ENCODE peak calls at places on chromosomes 12 and 14, in ten cellular contexts. One of them, this sample, is unnamed.

GRCh38 chr12:113057565-113058485 is 1.3 kb downstream of the DTX1 start:
- DNase-seq in HTR-8/SVneo: no peak
- DNase-seq in posterior cingulate gyrus: peak; percentile 36
- DNase-seq in activated naive CD4-positive, alpha-beta T cell: no peak
- DNase-seq in mesothelial cell of epicardium: no peak
- DNase-seq in smooth muscle cell of the brain vasculature: no peak
- DNase-seq in suprapubic skin: no peak
- DNase-seq in SW 1271: no peak
- DNase-seq in Caki2: no peak
- DNase-seq in HFF-Myc: no peak
- DNase-seq in this sample: no peak

GRCh38 chr12:56768424-56768823 is 5.3 kb downstream of the HSD17B6 start:
- DNase-seq in HTR-8/SVneo: no peak
- DNase-seq in posterior cingulate gyrus: no peak
- DNase-seq in activated naive CD4-positive, alpha-beta T cell: no peak
- DNase-seq in mesothelial cell of epicardium: no peak
- DNase-seq in smooth muscle cell of the brain vasculature: no peak
- DNase-seq in suprapubic skin: no peak
- DNase-seq in SW 1271: no peak
- DNase-seq in Caki2: no peak
- DNase-seq in HFF-Myc: no peak
- DNase-seq in this sample: no peak

GRCh38 chr12:69682136-69682755 is 16.9 kb downstream of the BEST3 start:
- DNase-seq in HTR-8/SVneo: no peak
- DNase-seq in posterior cingulate gyrus: no peak
- DNase-seq in activated naive CD4-positive, alpha-beta T cell: no peak
- DNase-seq in mesothelial cell of epicardium: no peak
- DNase-seq in smooth muscle cell of the brain vasculature: no peak
- DNase-seq in suprapubic skin: no peak
- DNase-seq in SW 1271: no peak
- DNase-seq in Caki2: no peak
- DNase-seq in HFF-Myc: no peak
- DNase-seq in this sample: no peak

GRCh38 chr14:53955671-53956426 is 776 bp downstream of the BMP4 start:
- DNase-seq in HTR-8/SVneo: no peak
- DNase-seq in posterior cingulate gyrus: no peak
- DNase-seq in activated naive CD4-positive, alpha-beta T cell: no peak
- DNase-seq in mesothelial cell of epicardium: peak; percentile 47
- DNase-seq in smooth muscle cell of the brain vasculature: no peak
- DNase-seq in suprapubic skin: peak; percentile 89
- DNase-seq in SW 1271: no peak
- DNase-seq in Caki2: no peak
- DNase-seq in HFF-Myc: no peak
- DNase-seq in this sample: no peak

GRCh38 chr14:65453807-65454480 is 41.4 kb downstream of the FUT8 start:
- DNase-seq in HTR-8/SVneo: no peak
- DNase-seq in posterior cingulate gyrus: no peak
- DNase-seq in activated naive CD4-positive, alpha-beta T cell: no peak
- DNase-seq in mesothelial cell of epicardium: no peak
- DNase-seq in smooth muscle cell of the brain vasculature: no peak
- DNase-seq in suprapubic skin: no peak
- DNase-seq in SW 1271: no peak
- DNase-seq in Caki2: no peak
- DNase-seq in HFF-Myc: no peak
- DNase-seq in this sample: no peak

GRCh38 chr14:93103392-93104080 is 12.2 kb downstream of the ITPK1 start:
- DNase-seq in HTR-8/SVneo: peak; percentile 58
- DNase-seq in posterior cingulate gyrus: no peak
- DNase-seq in activated naive CD4-positive, alpha-beta T cell: peak; percentile 11
- DNase-seq in mesothelial cell of epicardium: no peak
- DNase-seq in smooth muscle cell of the brain vasculature: no peak
- DNase-seq in suprapubic skin: no peak
- DNase-seq in SW 1271: no peak
- DNase-seq in Caki2: no peak
- DNase-seq in HFF-Myc: no peak
- DNase-seq in this sample: peak; percentile 32

GRCh38 chr12:106170285-106170684 is 31.5 kb upstream of the NUAK1 start:
- DNase-seq in HTR-8/SVneo: no peak
- DNase-seq in posterior cingulate gyrus: no peak
- DNase-seq in activated naive CD4-positive, alpha-beta T cell: no peak
- DNase-seq in mesothelial cell of epicardium: no peak
- DNase-seq in smooth muscle cell of the brain vasculature: no peak
- DNase-seq in suprapubic skin: no peak
- DNase-seq in SW 1271: no peak
- DNase-seq in Caki2: no peak
- DNase-seq in HFF-Myc: no peak
- DNase-seq in this sample: no peak

GRCh38 chr12:117111386-117112267 is 12.4 kb upstream of the TESC start:
- DNase-seq in HTR-8/SVneo: no peak
- DNase-seq in posterior cingulate gyrus: no peak
- DNase-seq in activated naive CD4-positive, alpha-beta T cell: no peak
- DNase-seq in mesothelial cell of epicardium: no peak
- DNase-seq in smooth muscle cell of the brain vasculature: no peak
- DNase-seq in suprapubic skin: no peak
- DNase-seq in SW 1271: no peak
- DNase-seq in Caki2: no peak
- DNase-seq in HFF-Myc: no peak
- DNase-seq in this sample: no peak

GRCh38 chr12:10395390-10395998 is 5.7 kb upstream of the KLRK1 start:
- DNase-seq in HTR-8/SVneo: peak; percentile 45
- DNase-seq in posterior cingulate gyrus: no peak
- DNase-seq in activated naive CD4-positive, alpha-beta T cell: no peak
- DNase-seq in mesothelial cell of epicardium: no peak
- DNase-seq in smooth muscle cell of the brain vasculature: peak; percentile 84
- DNase-seq in suprapubic skin: no peak
- DNase-seq in SW 1271: peak; percentile 97
- DNase-seq in Caki2: no peak
- DNase-seq in HFF-Myc: peak; percentile 79
- DNase-seq in this sample: no peak

GRCh38 chr12:38903596-38903995 is 1.8 kb downstream of the CPNE8 start:
- DNase-seq in HTR-8/SVneo: no peak
- DNase-seq in posterior cingulate gyrus: no peak
- DNase-seq in activated naive CD4-positive, alpha-beta T cell: no peak
- DNase-seq in mesothelial cell of epicardium: no peak
- DNase-seq in smooth muscle cell of the brain vasculature: no peak
- DNase-seq in suprapubic skin: no peak
- DNase-seq in SW 1271: no peak
- DNase-seq in Caki2: no peak
- DNase-seq in HFF-Myc: no peak
- DNase-seq in this sample: no peak

GRCh38 chr14:103730490-103731035 is 15.0 kb downstream of the ZFYVE21 start:
- DNase-seq in HTR-8/SVneo: no peak
- DNase-seq in posterior cingulate gyrus: no peak
- DNase-seq in activated naive CD4-positive, alpha-beta T cell: no peak
- DNase-seq in mesothelial cell of epicardium: no peak
- DNase-seq in smooth muscle cell of the brain vasculature: no peak
- DNase-seq in suprapubic skin: no peak
- DNase-seq in SW 1271: no peak
- DNase-seq in Caki2: no peak
- DNase-seq in HFF-Myc: no peak
- DNase-seq in this sample: no peak

GRCh38 chr14:65961004-65961403 is 525.2 kb upstream of the CCDC196 start:
- DNase-seq in HTR-8/SVneo: peak; percentile 41
- DNase-seq in posterior cingulate gyrus: no peak
- DNase-seq in activated naive CD4-positive, alpha-beta T cell: peak; percentile 22
- DNase-seq in mesothelial cell of epicardium: no peak
- DNase-seq in smooth muscle cell of the brain vasculature: no peak
- DNase-seq in suprapubic skin: no peak
- DNase-seq in SW 1271: peak; percentile 19
- DNase-seq in Caki2: no peak
- DNase-seq in HFF-Myc: no peak
- DNase-seq in this sample: peak; percentile 22

GRCh38 chr14:81268016-81268416 is 47.3 kb upstream of the GTF2A1 start:
- DNase-seq in HTR-8/SVneo: no peak
- DNase-seq in posterior cingulate gyrus: no peak
- DNase-seq in activated naive CD4-positive, alpha-beta T cell: no peak
- DNase-seq in mesothelial cell of epicardium: no peak
- DNase-seq in smooth muscle cell of the brain vasculature: no peak
- DNase-seq in suprapubic skin: no peak
- DNase-seq in SW 1271: no peak
- DNase-seq in Caki2: peak; percentile 67
- DNase-seq in HFF-Myc: no peak
- DNase-seq in this sample: no peak

GRCh38 chr12:105100207-105100985 is 7.1 kb upstream of the WASHC4 start:
- DNase-seq in HTR-8/SVneo: no peak
- DNase-seq in posterior cingulate gyrus: no peak
- DNase-seq in activated naive CD4-positive, alpha-beta T cell: no peak
- DNase-seq in mesothelial cell of epicardium: no peak
- DNase-seq in smooth muscle cell of the brain vasculature: peak; percentile 47
- DNase-seq in suprapubic skin: no peak
- DNase-seq in SW 1271: peak; percentile 16
- DNase-seq in Caki2: no peak
- DNase-seq in HFF-Myc: no peak
- DNase-seq in this sample: no peak

GRCh38 chr14:51921026-51921425 is 60.6 kb downstream of the GNG2 start:
- DNase-seq in HTR-8/SVneo: no peak
- DNase-seq in posterior cingulate gyrus: no peak
- DNase-seq in activated naive CD4-positive, alpha-beta T cell: no peak
- DNase-seq in mesothelial cell of epicardium: no peak
- DNase-seq in smooth muscle cell of the brain vasculature: no peak
- DNase-seq in suprapubic skin: no peak
- DNase-seq in SW 1271: no peak
- DNase-seq in Caki2: no peak
- DNase-seq in HFF-Myc: no peak
- DNase-seq in this sample: no peak

GRCh38 chr14:68047910-68048309 is 228.3 kb downstream of the RAD51B start:
- DNase-seq in HTR-8/SVneo: peak; percentile 61
- DNase-seq in posterior cingulate gyrus: no peak
- DNase-seq in activated naive CD4-positive, alpha-beta T cell: no peak
- DNase-seq in mesothelial cell of epicardium: no peak
- DNase-seq in smooth muscle cell of the brain vasculature: no peak
- DNase-seq in suprapubic skin: no peak
- DNase-seq in SW 1271: no peak
- DNase-seq in Caki2: peak; percentile 32
- DNase-seq in HFF-Myc: no peak
- DNase-seq in this sample: no peak

GRCh38 chr14:65369560-65369959 is 43.0 kb upstream of the FUT8 start:
- DNase-seq in HTR-8/SVneo: no peak
- DNase-seq in posterior cingulate gyrus: no peak
- DNase-seq in activated naive CD4-positive, alpha-beta T cell: no peak
- DNase-seq in mesothelial cell of epicardium: no peak
- DNase-seq in smooth muscle cell of the brain vasculature: no peak
- DNase-seq in suprapubic skin: no peak
- DNase-seq in SW 1271: no peak
- DNase-seq in Caki2: no peak
- DNase-seq in HFF-Myc: no peak
- DNase-seq in this sample: no peak

GRCh38 chr12:75868501-75868900 is 163.1 kb downstream of the PHLDA1 start:
- DNase-seq in HTR-8/SVneo: no peak
- DNase-seq in posterior cingulate gyrus: peak; percentile 27
- DNase-seq in activated naive CD4-positive, alpha-beta T cell: no peak
- DNase-seq in mesothelial cell of epicardium: no peak
- DNase-seq in smooth muscle cell of the brain vasculature: no peak
- DNase-seq in suprapubic skin: no peak
- DNase-seq in SW 1271: no peak
- DNase-seq in Caki2: no peak
- DNase-seq in HFF-Myc: no peak
- DNase-seq in this sample: no peak

GRCh38 chr12:27780612-27781408 is 774 bp upstream of the MANSC4 start:
- DNase-seq in HTR-8/SVneo: peak; percentile 43
- DNase-seq in posterior cingulate gyrus: no peak
- DNase-seq in activated naive CD4-positive, alpha-beta T cell: no peak
- DNase-seq in mesothelial cell of epicardium: no peak
- DNase-seq in smooth muscle cell of the brain vasculature: no peak
- DNase-seq in suprapubic skin: no peak
- DNase-seq in SW 1271: peak; percentile 24
- DNase-seq in Caki2: peak; percentile 45
- DNase-seq in HFF-Myc: no peak
- DNase-seq in this sample: no peak

GRCh38 chr12:542290-543113 is 82.8 kb downstream of the B4GALNT3 start:
- DNase-seq in HTR-8/SVneo: no peak
- DNase-seq in posterior cingulate gyrus: no peak
- DNase-seq in activated naive CD4-positive, alpha-beta T cell: no peak
- DNase-seq in mesothelial cell of epicardium: no peak
- DNase-seq in smooth muscle cell of the brain vasculature: no peak
- DNase-seq in suprapubic skin: no peak
- DNase-seq in SW 1271: no peak
- DNase-seq in Caki2: no peak
- DNase-seq in HFF-Myc: no peak
- DNase-seq in this sample: no peak

GRCh38 chr14:28966416-28967233 is 200.0 kb downstream of the FOXG1 start:
- DNase-seq in HTR-8/SVneo: no peak
- DNase-seq in posterior cingulate gyrus: no peak
- DNase-seq in activated naive CD4-positive, alpha-beta T cell: no peak
- DNase-seq in mesothelial cell of epicardium: no peak
- DNase-seq in smooth muscle cell of the brain vasculature: no peak
- DNase-seq in suprapubic skin: no peak
- DNase-seq in SW 1271: no peak
- DNase-seq in Caki2: no peak
- DNase-seq in HFF-Myc: no peak
- DNase-seq in this sample: no peak

GRCh38 chr14:65637780-65638179 is 225.2 kb downstream of the FUT8 start:
- DNase-seq in HTR-8/SVneo: no peak
- DNase-seq in posterior cingulate gyrus: no peak
- DNase-seq in activated naive CD4-positive, alpha-beta T cell: no peak
- DNase-seq in mesothelial cell of epicardium: no peak
- DNase-seq in smooth muscle cell of the brain vasculature: no peak
- DNase-seq in suprapubic skin: no peak
- DNase-seq in SW 1271: no peak
- DNase-seq in Caki2: peak; percentile 6
- DNase-seq in HFF-Myc: peak; percentile 5
- DNase-seq in this sample: peak; percentile 31

GRCh38 chr14:96461950-96462798 is 40.0 kb upstream of the PAPOLA start:
- DNase-seq in HTR-8/SVneo: no peak
- DNase-seq in posterior cingulate gyrus: no peak
- DNase-seq in activated naive CD4-positive, alpha-beta T cell: no peak
- DNase-seq in mesothelial cell of epicardium: no peak
- DNase-seq in smooth muscle cell of the brain vasculature: no peak
- DNase-seq in suprapubic skin: peak; percentile 12
- DNase-seq in SW 1271: no peak
- DNase-seq in Caki2: no peak
- DNase-seq in HFF-Myc: no peak
- DNase-seq in this sample: no peak

GRCh38 chr14:24741871-24742270 is 107.9 kb upstream of the GZMB start:
- DNase-seq in HTR-8/SVneo: no peak
- DNase-seq in posterior cingulate gyrus: no peak
- DNase-seq in activated naive CD4-positive, alpha-beta T cell: no peak
- DNase-seq in mesothelial cell of epicardium: no peak
- DNase-seq in smooth muscle cell of the brain vasculature: no peak
- DNase-seq in suprapubic skin: no peak
- DNase-seq in SW 1271: peak; percentile 22
- DNase-seq in Caki2: peak; percentile 24
- DNase-seq in HFF-Myc: peak; percentile 10
- DNase-seq in this sample: no peak

GRCh38 chr12:99259040-99259934 is 388.3 kb upstream of the GARIN6 start:
- DNase-seq in HTR-8/SVneo: no peak
- DNase-seq in posterior cingulate gyrus: no peak
- DNase-seq in activated naive CD4-positive, alpha-beta T cell: no peak
- DNase-seq in mesothelial cell of epicardium: no peak
- DNase-seq in smooth muscle cell of the brain vasculature: no peak
- DNase-seq in suprapubic skin: no peak
- DNase-seq in SW 1271: no peak
- DNase-seq in Caki2: no peak
- DNase-seq in HFF-Myc: no peak
- DNase-seq in this sample: no peak

GRCh38 chr12:123741937-123742572 is 20.0 kb upstream of the DNAH10 start:
- DNase-seq in HTR-8/SVneo: no peak
- DNase-seq in posterior cingulate gyrus: no peak
- DNase-seq in activated naive CD4-positive, alpha-beta T cell: no peak
- DNase-seq in mesothelial cell of epicardium: no peak
- DNase-seq in smooth muscle cell of the brain vasculature: no peak
- DNase-seq in suprapubic skin: no peak
- DNase-seq in SW 1271: no peak
- DNase-seq in Caki2: no peak
- DNase-seq in HFF-Myc: no peak
- DNase-seq in this sample: no peak

GRCh38 chr14:92693998-92694780 is 54.2 kb downstream of the LGMN start:
- DNase-seq in HTR-8/SVneo: no peak
- DNase-seq in posterior cingulate gyrus: no peak
- DNase-seq in activated naive CD4-positive, alpha-beta T cell: no peak
- DNase-seq in mesothelial cell of epicardium: no peak
- DNase-seq in smooth muscle cell of the brain vasculature: no peak
- DNase-seq in suprapubic skin: no peak
- DNase-seq in SW 1271: no peak
- DNase-seq in Caki2: peak; percentile 41
- DNase-seq in HFF-Myc: no peak
- DNase-seq in this sample: no peak

GRCh38 chr14:101216725-101217463 is 313.4 kb upstream of the RTL1 start:
- DNase-seq in HTR-8/SVneo: no peak
- DNase-seq in posterior cingulate gyrus: no peak
- DNase-seq in activated naive CD4-positive, alpha-beta T cell: no peak
- DNase-seq in mesothelial cell of epicardium: no peak
- DNase-seq in smooth muscle cell of the brain vasculature: no peak
- DNase-seq in suprapubic skin: no peak
- DNase-seq in SW 1271: no peak
- DNase-seq in Caki2: no peak
- DNase-seq in HFF-Myc: no peak
- DNase-seq in this sample: no peak